ENCODE peak calls at places on chromosomes 11 and 22, in seven cellular contexts. One of them, this sample, is unnamed.
A peak's percentile ranks its signal among the peaks of the same experiment; 100 is the strongest.

GRCh38 chr22:19872779-19873137 is 18.1 kb upstream of the GNB1L start:
- DNase-seq in small intestine: no peak
- DNase-seq in prostate gland: no peak
- DNase-seq in heart left ventricle: peak; percentile 19
- DNase-seq in A549: no peak
- DNase-seq in ovary: peak; percentile 7
- DNase-seq in mesendoderm: no peak
- DNase-seq in this sample: no peak

GRCh38 chr11:13150487-13150886 is 127.1 kb upstream of the BMAL1 start:
- DNase-seq in heart left ventricle: no peak
- DNase-seq in ovary: no peak
- DNase-seq in A549: no peak
- DNase-seq in mesendoderm: no peak
- DNase-seq in prostate gland: no peak
- DNase-seq in small intestine: peak; percentile 56
- DNase-seq in this sample: no peak

GRCh38 chr11:19970944-19971343 is 189.3 kb downstream of the DBX1 start:
- DNase-seq in small intestine: no peak
- DNase-seq in mesendoderm: no peak
- DNase-seq in heart left ventricle: no peak
- DNase-seq in A549: no peak
- DNase-seq in ovary: no peak
- DNase-seq in prostate gland: no peak
- DNase-seq in this sample: no peak

GRCh38 chr11:1674194-1674878 is 22.7 kb upstream of the KRTAP5-6 start:
- DNase-seq in prostate gland: no peak
- DNase-seq in A549: no peak
- DNase-seq in small intestine: no peak
- DNase-seq in heart left ventricle: no peak
- DNase-seq in mesendoderm: no peak
- DNase-seq in ovary: no peak
- DNase-seq in this sample: no peak

GRCh38 chr11:88390254-88390653 is 52.7 kb upstream of the CTSC start:
- DNase-seq in small intestine: no peak
- DNase-seq in mesendoderm: no peak
- DNase-seq in ovary: no peak
- DNase-seq in prostate gland: no peak
- DNase-seq in heart left ventricle: no peak
- DNase-seq in A549: no peak
- DNase-seq in this sample: no peak

GRCh38 chr11:11979487-11980117 is 28.8 kb downstream of the DKK3 start:
- DNase-seq in ovary: no peak
- DNase-seq in prostate gland: no peak
- DNase-seq in A549: no peak
- DNase-seq in mesendoderm: peak; percentile 91
- DNase-seq in small intestine: peak; percentile 39
- DNase-seq in heart left ventricle: peak; percentile 66
- DNase-seq in this sample: no peak

GRCh38 chr11:27722117-27722844 is 22.0 kb upstream of the BDNF start:
- DNase-seq in small intestine: no peak
- DNase-seq in prostate gland: no peak
- DNase-seq in mesendoderm: peak; percentile 82
- DNase-seq in heart left ventricle: no peak
- DNase-seq in A549: peak; percentile 25
- DNase-seq in ovary: no peak
- DNase-seq in this sample: no peak

GRCh38 chr22:46607483-46608114 is 12.6 kb upstream of the GRAMD4 start:
- DNase-seq in ovary: no peak
- DNase-seq in prostate gland: peak; percentile 58
- DNase-seq in small intestine: no peak
- DNase-seq in mesendoderm: no peak
- DNase-seq in heart left ventricle: no peak
- DNase-seq in A549: no peak
- DNase-seq in this sample: no peak

GRCh38 chr22:48746789-48747425 is 1080.8 kb downstream of the BRD1 start:
- DNase-seq in small intestine: no peak
- DNase-seq in prostate gland: peak; percentile 2
- DNase-seq in ovary: no peak
- DNase-seq in A549: no peak
- DNase-seq in mesendoderm: no peak
- DNase-seq in heart left ventricle: no peak
- DNase-seq in this sample: no peak

GRCh38 chr11:24754406-24754805 is 257.6 kb downstream of the LUZP2 start:
- DNase-seq in ovary: no peak
- DNase-seq in A549: no peak
- DNase-seq in small intestine: no peak
- DNase-seq in heart left ventricle: no peak
- DNase-seq in prostate gland: no peak
- DNase-seq in mesendoderm: no peak
- DNase-seq in this sample: no peak

DNA sequence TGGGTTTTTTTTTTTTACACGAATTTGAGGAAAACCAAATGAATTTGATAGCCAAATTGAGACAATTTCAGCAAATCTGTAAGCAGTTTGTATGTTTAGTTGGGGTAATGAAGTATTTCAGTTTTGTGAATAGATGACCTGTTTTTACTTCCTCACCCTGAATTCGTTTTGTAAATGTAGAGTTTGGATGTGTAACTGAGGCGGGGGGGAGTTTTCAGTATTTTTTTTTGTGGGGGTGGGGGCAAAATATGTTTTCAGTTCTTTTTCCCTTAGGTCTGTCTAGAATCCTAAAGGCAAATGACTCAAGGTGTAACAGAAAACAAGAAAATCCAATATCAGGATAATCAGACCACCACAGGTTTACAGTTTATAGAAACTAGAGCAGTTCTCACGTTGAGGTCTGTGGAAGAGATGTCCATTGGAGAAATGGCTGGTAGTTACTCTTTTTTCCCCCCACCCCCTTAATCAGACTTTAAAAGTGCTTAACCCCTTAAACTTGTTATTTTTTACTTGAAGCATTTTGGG is 2.2 kb downstream of the MALAT1 start:
- DNase-seq in prostate gland: no peak
- DNase-seq in A549: no peak
- DNase-seq in mesendoderm: no peak
- DNase-seq in ovary: no peak
- DNase-seq in heart left ventricle: no peak
- DNase-seq in small intestine: no peak
- DNase-seq in this sample: no peak
- H3K4me1 ChIP-seq in prostate gland: peaks cover 3% of the 10 kb centered on the region
- H3K4me1 ChIP-seq in A549: peaks cover 19% of the 10 kb centered on the region
- H3K4me1 ChIP-seq in mesendoderm: peaks cover 9% of the 10 kb centered on the region
- H3K4me1 ChIP-seq in ovary: peaks cover 2% of the 10 kb centered on the region
- H3K4me1 ChIP-seq in heart left ventricle: peaks cover 18% of the 10 kb centered on the region
- H3K4me1 ChIP-seq in small intestine: peaks cover 4% of the 10 kb centered on the region
- H3K4me1 ChIP-seq in this sample: peaks cover 30% of the 10 kb centered on the region

DNA sequence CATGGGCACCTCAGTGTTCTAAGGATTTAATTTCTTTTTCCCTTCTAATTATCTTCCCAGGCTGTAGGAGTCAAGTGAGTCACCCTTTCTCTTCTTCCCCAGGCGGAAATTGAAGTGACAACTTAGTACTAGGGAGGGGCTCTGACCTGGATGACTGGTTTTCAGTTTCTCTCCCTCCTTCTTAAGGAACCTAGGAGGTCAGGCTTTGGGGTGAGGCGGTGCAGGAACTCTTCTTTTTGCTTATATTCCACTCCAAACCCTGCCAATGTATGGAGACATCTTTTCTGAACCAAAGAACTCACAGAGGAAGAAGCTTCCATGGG is 12.6 kb downstream of the ZDHHC5 start:
- DNase-seq in small intestine: peak; percentile 72
- DNase-seq in A549: no peak
- DNase-seq in mesendoderm: no peak
- DNase-seq in heart left ventricle: no peak
- DNase-seq in ovary: no peak
- DNase-seq in prostate gland: no peak
- DNase-seq in this sample: no peak
- H3K4me3 ChIP-seq in small intestine: no peak overlapping the region
- H3K4me3 ChIP-seq in A549: no peak overlapping the region
- H3K4me3 ChIP-seq in mesendoderm: no peak overlapping the region
- H3K4me3 ChIP-seq in heart left ventricle: no peak overlapping the region
- H3K4me3 ChIP-seq in ovary: no peak overlapping the region
- H3K4me3 ChIP-seq in prostate gland: no peak overlapping the region
- H3K4me3 ChIP-seq in this sample: no peak overlapping the region

DNA sequence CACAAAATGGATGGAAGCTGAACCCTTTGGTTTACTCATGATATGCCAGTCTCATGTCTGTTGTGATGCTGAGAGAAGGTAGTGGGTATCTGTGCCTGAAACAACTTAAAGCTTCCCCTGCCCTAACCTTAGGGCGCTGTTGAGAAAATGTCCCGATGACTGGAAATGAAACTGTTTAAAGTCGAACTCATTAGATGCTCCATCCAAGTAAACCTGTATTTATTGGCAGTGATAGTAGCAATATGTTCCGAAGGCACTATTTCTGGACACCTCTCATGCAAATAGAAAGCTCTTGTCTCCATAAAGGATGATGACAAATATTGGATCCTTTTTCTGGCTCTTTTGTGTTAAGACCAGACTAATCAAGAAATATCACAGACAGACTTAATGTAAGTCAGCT is 86.2 kb downstream of the GRAMD1B start:
- DNase-seq in A549: no peak
- DNase-seq in small intestine: no peak
- DNase-seq in heart left ventricle: no peak
- DNase-seq in prostate gland: no peak
- DNase-seq in ovary: no peak
- DNase-seq in mesendoderm: no peak
- DNase-seq in this sample: no peak
- H3K27ac ChIP-seq in A549: no peak overlapping the region
- H3K27ac ChIP-seq in small intestine: no peak overlapping the region
- H3K27ac ChIP-seq in heart left ventricle: no peak overlapping the region
- H3K27ac ChIP-seq in prostate gland: no peak overlapping the region
- H3K27ac ChIP-seq in ovary: no peak overlapping the region
- H3K27ac ChIP-seq in mesendoderm: no peak overlapping the region
- H3K27ac ChIP-seq in this sample: no peak overlapping the region

GRCh38 chr22:45238431-45239377 is 2.0 kb downstream of the KIAA0930 start:
- DNase-seq in prostate gland: no peak
- DNase-seq in ovary: no peak
- DNase-seq in A549: no peak
- DNase-seq in small intestine: no peak
- DNase-seq in heart left ventricle: peak; percentile 17
- DNase-seq in mesendoderm: peak; percentile 16
- DNase-seq in this sample: no peak
- H3K4me1 ChIP-seq in prostate gland: peaks cover 12% of the 10 kb centered on the region
- H3K4me1 ChIP-seq in ovary: peaks cover 7% of the 10 kb centered on the region
- H3K4me1 ChIP-seq in A549: peaks cover 31% of the 10 kb centered on the region
- H3K4me1 ChIP-seq in small intestine: peaks cover 2% of the 10 kb centered on the region
- H3K4me1 ChIP-seq in heart left ventricle: peaks cover 3% of the 10 kb centered on the region
- H3K4me1 ChIP-seq in mesendoderm: peaks cover 5% of the 10 kb centered on the region
- H3K4me1 ChIP-seq in this sample: peaks cover 17% of the 10 kb centered on the region

DNA sequence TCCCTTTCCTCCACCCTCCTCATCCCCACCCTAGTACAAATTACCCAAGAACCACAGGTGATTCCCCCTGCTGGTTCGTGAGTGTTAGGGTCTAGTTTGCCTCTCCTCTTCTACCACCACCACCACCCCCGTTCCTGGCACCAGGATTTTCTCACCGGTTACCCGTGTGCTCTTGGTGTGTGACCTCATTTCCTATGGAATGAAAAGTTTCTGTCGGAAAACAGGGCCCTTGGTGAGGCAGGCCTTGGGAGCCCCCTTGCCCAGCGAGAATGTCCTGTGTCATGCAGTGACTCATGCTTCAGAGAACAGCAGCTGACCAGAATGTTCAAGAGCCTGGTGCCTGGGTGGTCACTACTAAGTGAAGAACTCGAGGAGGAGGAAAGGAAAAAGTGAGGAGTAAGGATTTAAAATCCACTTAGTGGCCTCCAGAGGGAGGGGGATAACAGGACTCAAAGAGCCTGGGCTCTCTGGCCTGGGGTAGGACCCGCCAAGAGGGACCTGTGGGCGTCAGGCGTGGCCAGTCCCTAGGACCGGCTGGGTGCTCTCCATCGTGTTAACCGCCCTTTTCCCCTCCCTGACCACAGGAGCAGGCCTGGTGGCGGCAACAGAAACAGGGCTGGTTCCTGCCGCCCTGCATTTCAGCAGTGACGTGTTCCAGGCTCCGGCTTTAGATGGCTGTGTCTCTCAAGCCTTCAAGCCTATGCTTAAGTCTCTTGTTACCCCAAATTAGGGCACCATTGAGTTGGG is 30.2 kb downstream of the C22orf31 start:
- DNase-seq in prostate gland: peak; percentile 39
- DNase-seq in heart left ventricle: peak; percentile 69
- DNase-seq in mesendoderm: peak; percentile 99
- DNase-seq in A549: peak; percentile 64
- DNase-seq in small intestine: no peak
- DNase-seq in ovary: peak; percentile 78
- DNase-seq in this sample: no peak
- H3K4me3 ChIP-seq in prostate gland: peak overlapping the region; percentile 34
- H3K4me3 ChIP-seq in heart left ventricle: peak overlapping the region; percentile 56
- H3K4me3 ChIP-seq in mesendoderm: no peak overlapping the region
- H3K4me3 ChIP-seq in A549: peak overlapping the region; percentile 41
- H3K4me3 ChIP-seq in small intestine: no peak overlapping the region
- H3K4me3 ChIP-seq in ovary: peak overlapping the region; percentile 40
- H3K4me3 ChIP-seq in this sample: no peak overlapping the region

GRCh38 chr11:7585816-7586215 is 72.0 kb downstream of the PPFIBP2 start:
- DNase-seq in prostate gland: no peak
- DNase-seq in A549: no peak
- DNase-seq in ovary: no peak
- DNase-seq in small intestine: no peak
- DNase-seq in mesendoderm: no peak
- DNase-seq in heart left ventricle: no peak
- DNase-seq in this sample: no peak
- H3K27ac ChIP-seq in prostate gland: peak overlapping the region; percentile 4
- H3K27ac ChIP-seq in A549: no peak overlapping the region
- H3K27ac ChIP-seq in ovary: no peak overlapping the region
- H3K27ac ChIP-seq in small intestine: no peak overlapping the region
- H3K27ac ChIP-seq in mesendoderm: no peak overlapping the region
- H3K27ac ChIP-seq in heart left ventricle: no peak overlapping the region
- H3K27ac ChIP-seq in this sample: no peak overlapping the region

GRCh38 chr11:118007040-118007439 is 20.8 kb downstream of the IL10RA start:
- DNase-seq in prostate gland: no peak
- DNase-seq in heart left ventricle: no peak
- DNase-seq in ovary: no peak
- DNase-seq in A549: no peak
- DNase-seq in small intestine: no peak
- DNase-seq in mesendoderm: no peak
- DNase-seq in this sample: no peak
- H3K4me1 ChIP-seq in prostate gland: no peaks in the 10 kb centered on the region
- H3K4me1 ChIP-seq in heart left ventricle: no peaks in the 10 kb centered on the region
- H3K4me1 ChIP-seq in ovary: peaks cover 3% of the 10 kb centered on the region
- H3K4me1 ChIP-seq in A549: no peaks in the 10 kb centered on the region
- H3K4me1 ChIP-seq in small intestine: no peaks in the 10 kb centered on the region
- H3K4me1 ChIP-seq in mesendoderm: no peaks in the 10 kb centered on the region
- H3K4me1 ChIP-seq in this sample: peaks cover 84% of the 10 kb centered on the region

GRCh38 chr11:92826136-92826535 is 143.3 kb upstream of the MTNR1B start:
- DNase-seq in heart left ventricle: no peak
- DNase-seq in prostate gland: no peak
- DNase-seq in ovary: no peak
- DNase-seq in mesendoderm: no peak
- DNase-seq in small intestine: no peak
- DNase-seq in A549: no peak
- DNase-seq in this sample: no peak
- H3K4me3 ChIP-seq in heart left ventricle: no peak overlapping the region
- H3K4me3 ChIP-seq in prostate gland: no peak overlapping the region
- H3K4me3 ChIP-seq in ovary: no peak overlapping the region
- H3K4me3 ChIP-seq in mesendoderm: no peak overlapping the region
- H3K4me3 ChIP-seq in small intestine: no peak overlapping the region
- H3K4me3 ChIP-seq in A549: no peak overlapping the region
- H3K4me3 ChIP-seq in this sample: no peak overlapping the region

This sample was measured in naive thymus-derived CD4-positive, alpha-beta T cell.